ENCODE peak calls at places on chromosomes 7 and 10, in six cellular contexts. H, A, B, N, Y and W are unnamed samples.

GRCh38 chr7:4006687-4007086 is 675.4 kb upstream of the FOXK1 start:
- DNase-seq in H (no peak), A (no peak), B (no peak), N (no peak), Y (no peak), W (no peak)

GRCh38 chr7:20288036-20288435 is 42.7 kb upstream of the ITGB8 start:
- DNase-seq in H (no peak), A (no peak), B (no peak), N (no peak), Y (no peak), W (no peak)

GRCh38 chr10:89520711-89521110 is 14.7 kb downstream of the SLC16A12 start:
- DNase-seq in H (no peak), A (no peak), B (no peak), N (no peak), Y (no peak), W (no peak)

GRCh38 chr7:2894118-2894940 is 50.2 kb upstream of the GNA12 start:
- DNase-seq in H (no peak), A (no peak), B (no peak), N (peak; percentile 80), Y (no peak), W (no peak)

GRCh38 chr10:31103096-31103495 is 71.4 kb upstream of the ZNF438 start:
- DNase-seq in H (no peak), A (no peak), B (no peak), N (no peak), Y (no peak), W (no peak)

GRCh38 chr7:114825423-114825951 is 96.4 kb upstream of the MDFIC start:
- DNase-seq in H (no peak), A (no peak), B (no peak), N (no peak), Y (no peak), W (no peak)

GRCh38 chr10:120600871-120601644 is 144.0 kb downstream of the PLPP4 start:
- DNase-seq in H (no peak), A (no peak), B (no peak), N (no peak), Y (peak; percentile 26), W (peak; percentile 26)

GRCh38 chr7:96327429-96327828 is 5.5 kb upstream of the SLC25A13 start:
- DNase-seq in H (no peak), A (no peak), B (no peak), N (no peak), Y (no peak), W (no peak)

GRCh38 chr7:150621376-150621775 is 10.8 kb downstream of the GIMAP6 start:
- DNase-seq in H (no peak), A (no peak), B (no peak), N (no peak), Y (no peak), W (no peak)

GRCh38 chr10:132523561-132524442 is 13.8 kb upstream of the INPP5A start:
- DNase-seq in H (no peak), A (no peak), B (peak; percentile 44), N (no peak), Y (no peak), W (no peak)

GRCh38 chr10:70671229-70671588 is 1.1 kb upstream of the ADAMTS14 start:
- DNase-seq in H (no peak), A (no peak), B (no peak), N (no peak), Y (no peak), W (no peak)

GRCh38 chr10:5582736-5583135 is 58.0 kb downstream of the CALML3 start:
- DNase-seq in H (no peak), A (no peak), B (peak; percentile 53), N (peak; percentile 52), Y (no peak), W (no peak)

GRCh38 chr10:74058658-74059057 is 60.7 kb downstream of the VCL start:
- DNase-seq in H (no peak), A (no peak), B (no peak), N (no peak), Y (no peak), W (peak; percentile 40)

GRCh38 chr7:19670806-19671205 is 38.0 kb downstream of the POLR1F start:
- DNase-seq in H (no peak), A (no peak), B (no peak), N (no peak), Y (no peak), W (no peak)

GRCh38 chr10:124744047-124744687 is at the start of gene FAM53B:
- DNase-seq in H (peak; percentile 28), A (peak; percentile 66), B (peak; percentile 92), N (peak; percentile 86), Y (peak; percentile 94), W (peak; percentile 82)

GRCh38 chr10:28775773-28776172 is 98.5 kb downstream of the BAMBI start:
- DNase-seq in H (no peak), A (no peak), B (no peak), N (no peak), Y (no peak), W (no peak)

GRCh38 chr10:121332353-121332752 is 265.9 kb downstream of the FGFR2 start:
- DNase-seq in H (no peak), A (no peak), B (no peak), N (no peak), Y (no peak), W (no peak)

GRCh38 chr10:79449181-79450146 is 4.0 kb upstream of the ZCCHC24 start:
- DNase-seq in H (no peak), A (no peak), B (peak; percentile 22), N (no peak), Y (no peak), W (no peak)

GRCh38 chr10:35910234-35910633 is 268.1 kb upstream of the FZD8 start:
- DNase-seq in H (no peak), A (peak; percentile 94), B (no peak), N (no peak), Y (peak; percentile 45), W (peak; percentile 91)

GRCh38 chr7:136039577-136040345 is 62.6 kb upstream of the MTPN start:
- DNase-seq in H (no peak), A (no peak), B (no peak), N (no peak), Y (no peak), W (no peak)

GRCh38 chr10:92290076-92290836 is 622 bp downstream of the CPEB3 start:
- DNase-seq in H (no peak), A (peak; percentile 50), B (no peak), N (no peak), Y (peak; percentile 45), W (peak; percentile 57)

GRCh38 chr7:155220881-155221280 is 76.8 kb upstream of the INSIG1 start:
- DNase-seq in H (no peak), A (no peak), B (no peak), N (no peak), Y (no peak), W (no peak)

GRCh38 chr7:137696376-137696775 is 150.4 kb downstream of the DGKI start:
- DNase-seq in H (no peak), A (peak; percentile 74), B (no peak), N (no peak), Y (no peak), W (peak; percentile 15)

GRCh38 chr7:99928994-99929729 is at the start of gene GJC3:
- DNase-seq in H (no peak), A (peak; percentile 53), B (peak; percentile 74), N (no peak), Y (peak; percentile 78), W (peak; percentile 43)

GRCh38 chr7:37738338-37738737 is 54.8 kb downstream of the GPR141 start:
- DNase-seq in H (no peak), A (no peak), B (no peak), N (no peak), Y (no peak), W (no peak)

GRCh38 chr7:31975546-31975945 is 94.7 kb downstream of the PDE1C start:
- DNase-seq in H (no peak), A (no peak), B (no peak), N (peak; percentile 18), Y (no peak), W (no peak)

GRCh38 chr7:132402751-132403245 is 173.5 kb downstream of the PLXNA4 start:
- DNase-seq in H (no peak), A (peak; percentile 81), B (no peak), N (no peak), Y (peak; percentile 83), W (no peak)

GRCh38 chr10:88386878-88387773 is 196.0 kb downstream of the RNLS start:
- DNase-seq in H (no peak), A (peak; percentile 72), B (no peak), N (peak; percentile 70), Y (peak; percentile 20), W (peak; percentile 98)